ENCODE peak calls at places on chromosomes 2 and 18, in ten cellular contexts. L is A549, E is ovary, Y is tibial artery, D is Peyer's patch, V is right atrium auricular region, Q is psoas muscle, U is WERI-Rb-1, W is HCT116, S is heart left ventricle. T is an unnamed sample.

GRCh38 chr2:133262888-133263287 is 305.4 kb downstream of the NCKAP5 start:
- DNase-seq in D (no peak), V (no peak), Q (no peak), Y (no peak), S (no peak), W (no peak), E (no peak), L (peak; percentile 35), U (peak; percentile 13), T (no peak)

GRCh38 chr2:206250041-206250897 is 24.2 kb upstream of the ZDBF2 start:
- DNase-seq in Q (no peak), E (no peak), L (peak; percentile 73), W (no peak), V (no peak), S (no peak), U (no peak), Y (no peak), D (no peak), T (no peak)

GRCh38 chr18:44744206-44745180 is 63.8 kb downstream of the SETBP1 start:
- DNase-seq in D (no peak), Q (peak; percentile 82), E (peak; percentile 45), U (peak; percentile 37), W (no peak), S (peak; percentile 23), L (no peak), V (no peak), Y (peak; percentile 70), T (no peak)

GRCh38 chr2:219572237-219573001 is at the start of gene INHA:
- DNase-seq in D (no peak), L (no peak), E (no peak), Q (no peak), S (no peak), V (no peak), U (no peak), Y (no peak), W (no peak), T (no peak)

GRCh38 chr2:167271941-167272340 is 383.7 kb downstream of the XIRP2 start:
- DNase-seq in Y (no peak), D (no peak), V (no peak), Q (no peak), E (no peak), U (no peak), S (no peak), L (no peak), W (no peak), T (no peak)

GRCh38 chr2:73503992-73504570 is 118.4 kb downstream of the ALMS1 start:
- DNase-seq in U (no peak), D (no peak), Q (no peak), E (no peak), L (no peak), Y (no peak), V (no peak), W (no peak), S (no peak), T (no peak)

GRCh38 chr2:30204281-30204680 is 27.1 kb upstream of the LBH start:
- DNase-seq in U (no peak), L (no peak), Q (no peak), D (no peak), E (no peak), V (no peak), Y (no peak), S (no peak), W (no peak), T (no peak)

GRCh38 chr2:182810087-182810486 is 56.4 kb downstream of the FRZB start:
- DNase-seq in L (no peak), Y (no peak), S (no peak), Q (no peak), U (no peak), W (no peak), D (no peak), V (no peak), E (no peak), T (no peak)

GRCh38 chr2:23404426-23404825 is 19.4 kb downstream of the KLHL29 start:
- DNase-seq in S (peak; percentile 18), U (peak; percentile 59), Y (no peak), W (no peak), Q (no peak), E (peak; percentile 40), V (no peak), D (no peak), L (peak; percentile 80), T (no peak)

GRCh38 chr2:230319211-230319862 is 7.7 kb upstream of the SP140L start:
- DNase-seq in U (no peak), D (no peak), L (no peak), E (no peak), Y (no peak), Q (no peak), S (no peak), V (no peak), W (no peak), T (no peak)

GRCh38 chr2:71643674-71644357 is 190.5 kb downstream of the DYSF start:
- DNase-seq in V (no peak), Y (no peak), Q (no peak), W (no peak), E (no peak), S (no peak), D (no peak), U (no peak), L (no peak), T (no peak)

GRCh38 chr18:73975266-73975665 is 172.4 kb downstream of the FBXO15 start:
- DNase-seq in L (no peak), V (peak; percentile 50), Y (no peak), Q (no peak), W (no peak), U (no peak), S (no peak), D (no peak), E (no peak), T (no peak)

GRCh38 chr2:240463866-240464481 is 28.5 kb downstream of the GPC1 start:
- DNase-seq in U (no peak), W (no peak), V (peak; percentile 53), L (no peak), Q (peak; percentile 52), Y (no peak), S (peak; percentile 3), D (no peak), E (peak; percentile 19), T (no peak)

GRCh38 chr2:240464514-240465241 is 29.2 kb downstream of the GPC1 start:
- DNase-seq in V (peak; percentile 52), Y (peak; percentile 64), S (peak; percentile 4), W (no peak), Q (peak; percentile 39), D (peak; percentile 38), E (peak; percentile 22), U (peak; percentile 8), L (no peak), T (peak; percentile 45)

GRCh38 chr2:240465765-240466578 is 30.5 kb downstream of the GPC1 start:
- DNase-seq in W (no peak), S (peak; percentile 14), D (peak; percentile 42), U (no peak), Q (peak; percentile 47), Y (peak; percentile 62), E (peak; percentile 22), V (peak; percentile 47), L (no peak), T (peak; percentile 46)

GRCh38 chr2:240466579-240467148 is 31.2 kb downstream of the GPC1 start:
- DNase-seq in S (peak; percentile 9), W (no peak), V (no peak), Q (peak; percentile 49), U (peak; percentile 9), E (peak; percentile 20), L (no peak), D (peak; percentile 42), Y (peak; percentile 63), T (peak; percentile 41)

DNA sequence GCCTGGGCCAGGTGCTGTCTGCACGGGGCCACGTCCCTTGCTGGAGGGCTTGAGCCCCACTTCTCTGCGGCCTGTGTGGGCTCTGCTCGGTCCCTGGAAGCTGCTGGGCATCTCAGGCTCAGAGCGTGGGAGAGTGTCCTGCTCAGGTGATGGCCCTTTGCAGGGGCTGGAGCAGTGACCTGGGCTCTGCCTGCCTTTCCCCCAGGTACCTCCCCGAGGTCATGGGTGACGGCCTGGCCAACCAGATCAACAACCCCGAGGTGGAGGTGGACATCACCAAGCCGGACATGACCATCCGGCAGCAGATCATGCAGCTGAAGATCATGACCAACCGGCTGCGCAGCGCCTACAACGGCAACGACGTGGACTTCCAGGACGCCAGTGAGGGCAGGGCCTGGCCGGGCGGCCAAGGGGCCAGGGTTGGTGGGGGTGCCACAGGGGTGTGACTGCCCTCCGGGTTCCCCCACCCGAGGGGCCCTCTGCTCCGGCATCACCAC is 29.9 kb downstream of the GPC1 start:
- DNase-seq in U (peak; percentile 6), E (peak; percentile 25), S (peak; percentile 12), Y (peak; percentile 65), L (no peak), V (peak; percentile 43), D (peak; percentile 45), W (no peak), Q (peak; percentile 48), T (no peak)
- H3K27ac ChIP-seq in U (no peak overlapping the region), E (no peak overlapping the region), S (no peak overlapping the region), Y (no peak overlapping the region), L (no peak overlapping the region), V (no peak overlapping the region), D (no peak overlapping the region), W (no peak overlapping the region), Q (no peak overlapping the region), T (no peak overlapping the region)

GRCh38 chr2:47311764-47312503 is 91.0 kb upstream of the MSH2 start:
- DNase-seq in L (no peak), S (no peak), W (no peak), Q (no peak), U (no peak), E (no peak), Y (no peak), D (no peak), V (no peak), T (no peak)
- H3K27ac ChIP-seq in L (peak overlapping the region; percentile 83), S (peak overlapping the region; percentile 77), W (no peak overlapping the region), Q (no peak overlapping the region), U (no peak overlapping the region), E (no peak overlapping the region), Y (no peak overlapping the region), D (peak overlapping the region; percentile 97), V (peak overlapping the region; percentile 68), T (no peak overlapping the region)

DNA sequence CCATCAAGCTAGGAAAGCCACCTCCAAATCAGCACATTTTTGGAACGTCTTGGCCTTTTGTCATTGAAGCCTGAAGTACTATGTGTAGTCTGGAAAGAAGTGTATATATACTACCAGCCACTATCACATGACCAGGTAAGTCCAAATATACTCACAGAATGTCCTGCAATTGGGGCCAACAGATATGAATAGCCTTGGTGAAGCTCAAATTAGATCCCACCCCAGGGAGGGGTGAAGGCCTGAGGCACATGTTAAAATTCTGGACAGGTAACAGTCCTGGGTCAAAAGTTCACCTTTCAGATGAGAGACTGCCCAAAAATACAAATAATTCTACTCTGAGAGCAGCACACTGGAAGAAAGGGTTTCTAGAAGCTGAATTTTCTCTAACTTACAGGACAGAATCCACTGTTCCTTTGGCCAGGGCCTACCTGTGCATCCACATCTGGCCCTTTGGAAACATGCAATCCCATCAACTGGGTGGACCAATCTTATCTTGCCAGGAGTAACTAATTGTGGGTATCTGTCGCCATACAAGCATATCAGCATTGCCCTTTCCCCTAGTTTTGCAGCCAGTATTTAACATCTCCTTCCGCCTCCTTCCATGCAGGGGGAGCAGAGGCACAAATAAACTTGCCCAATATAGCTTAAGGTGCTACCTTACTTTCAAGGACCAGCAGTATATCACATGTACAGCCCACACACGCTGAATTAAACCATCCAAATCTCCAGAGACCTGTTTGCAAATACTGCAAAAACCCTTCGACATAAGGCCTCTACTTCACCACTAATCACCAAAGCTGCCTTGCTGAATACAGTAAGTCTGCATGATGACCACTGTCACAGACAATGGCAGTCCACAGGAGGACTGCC is 67.8 kb downstream of the EIF5B start:
- DNase-seq in U (no peak), D (no peak), S (no peak), Q (no peak), V (no peak), W (no peak), L (no peak), E (no peak), Y (no peak), T (no peak)
- H3K27ac ChIP-seq in U (no peak overlapping the region), D (no peak overlapping the region), S (peak overlapping the region; percentile 36), Q (no peak overlapping the region), V (peak overlapping the region; percentile 9), W (no peak overlapping the region), L (no peak overlapping the region), E (no peak overlapping the region), Y (no peak overlapping the region), T (no peak overlapping the region)

GRCh38 chr18:59359576-59359952 is 499 bp upstream of the LMAN1 start:
- DNase-seq in U (no peak), Y (no peak), L (no peak), D (no peak), Q (no peak), V (no peak), W (no peak), S (no peak), E (no peak), T (no peak)
- H3K27ac ChIP-seq in U (peak overlapping the region; percentile 30), Y (peak overlapping the region; percentile 91), L (peak overlapping the region; percentile 57), D (peak overlapping the region; percentile 93), Q (peak overlapping the region; percentile 94), V (peak overlapping the region; percentile 56), W (no peak overlapping the region), S (no peak overlapping the region), E (no peak overlapping the region), T (no peak overlapping the region)